ENCODE peak calls at places on chromosomes 2 and 18, in four cellular contexts. H, S, U and O are unnamed samples.

GRCh38 chr18:44740000-44740399 is 59.3 kb downstream of the SETBP1 start:
- DNase-seq in H (no peak), S (no peak), U (no peak), O (no peak)

GRCh38 chr18:53745228-53745967 is 479.1 kb downstream of the MBD2 start:
- DNase-seq in H (no peak), S (peak; percentile 77), U (no peak), O (no peak)

GRCh38 chr2:210190345-210190744 is 19.1 kb upstream of the KANSL1L start:
- DNase-seq in H (no peak), S (peak; percentile 36), U (no peak), O (no peak)

GRCh38 chr2:153967248-153967973 is 95.7 kb downstream of the GALNT13 start:
- DNase-seq in H (no peak), S (no peak), U (no peak), O (no peak)

GRCh38 chr18:11553098-11553940 is 56.1 kb upstream of the SLC35G4 start:
- DNase-seq in H (no peak), S (peak; percentile 38), U (peak; percentile 55), O (peak; percentile 56)

GRCh38 chr2:218648473-218649100 is 10.8 kb downstream of the ZNF142 start:
- DNase-seq in H (no peak), S (peak; percentile 44), U (peak; percentile 33), O (peak; percentile 56)

GRCh38 chr18:58263733-58264469 is 219.9 kb downstream of the NEDD4L start:
- DNase-seq in H (no peak), S (no peak), U (no peak), O (no peak)

GRCh38 chr2:234245945-234246344 is 195.4 kb downstream of the SPP2 start:
- DNase-seq in H (no peak), S (peak; percentile 97), U (no peak), O (no peak)

GRCh38 chr2:46825231-46825957 is 90.2 kb downstream of the MCFD2 start:
- DNase-seq in H (no peak), S (no peak), U (no peak), O (no peak)

GRCh38 chr18:44943201-44943881 is 262.7 kb downstream of the SETBP1 start:
- DNase-seq in H (no peak), S (peak; percentile 83), U (no peak), O (no peak)

GRCh38 chr2:84781942-84782716 is 98.8 kb downstream of the TRABD2A start:
- DNase-seq in H (peak; percentile 27), S (no peak), U (no peak), O (no peak)

GRCh38 chr2:110813896-110814295 is 81.5 kb downstream of the ACOXL start:
- DNase-seq in H (no peak), S (no peak), U (no peak), O (no peak)

GRCh38 chr2:239339241-239339640 is 61.6 kb downstream of the HDAC4 start:
- DNase-seq in H (no peak), S (no peak), U (no peak), O (no peak)

GRCh38 chr2:36318547-36318946 is 37.0 kb upstream of the CRIM1 start:
- DNase-seq in H (no peak), S (no peak), U (no peak), O (no peak)

GRCh38 chr2:10452334-10452733 is 4.2 kb upstream of the ODC1 start:
- DNase-seq in H (no peak), S (peak; percentile 89), U (no peak), O (no peak)

GRCh38 chr2:46006634-46007033 is 290.6 kb upstream of the EPAS1 start:
- DNase-seq in H (no peak), S (no peak), U (no peak), O (no peak)

GRCh38 chr2:233990261-233990798 is 60.2 kb upstream of the SPP2 start:
- DNase-seq in H (peak; percentile 68), S (no peak), U (no peak), O (no peak)

GRCh38 chr2:62569907-62570793 is 64.2 kb upstream of the TMEM17 start:
- DNase-seq in H (no peak), S (peak; percentile 83), U (no peak), O (no peak)

GRCh38 chr18:28063181-28063790 is 113.6 kb downstream of the CDH2 start:
- DNase-seq in H (no peak), S (no peak), U (no peak), O (peak; percentile 45)

GRCh38 chr2:133266926-133267590 is 301.2 kb downstream of the NCKAP5 start:
- DNase-seq in H (no peak), S (no peak), U (no peak), O (no peak)

GRCh38 chr2:24313744-24314632 is 46.3 kb downstream of the ITSN2 start:
- DNase-seq in H (no peak), S (no peak), U (no peak), O (no peak)

GRCh38 chr2:228084717-228085116 is 96.8 kb downstream of the SPHKAP start:
- DNase-seq in H (no peak), S (no peak), U (no peak), O (no peak)

GRCh38 chr2:216687646-216688045 is 7.7 kb downstream of the IGFBP5 start:
- DNase-seq in H (no peak), S (no peak), U (no peak), O (no peak)

GRCh38 chr2:188897096-188897495 is 77.1 kb upstream of the COL3A1 start:
- DNase-seq in H (no peak), S (no peak), U (no peak), O (no peak)

GRCh38 chr2:168660859-168661258 is 141.6 kb upstream of the NOSTRIN start:
- DNase-seq in H (no peak), S (no peak), U (no peak), O (no peak)

GRCh38 chr2:239278941-239279365 is 121.9 kb downstream of the HDAC4 start:
- DNase-seq in H (no peak), S (no peak), U (no peak), O (no peak)

GRCh38 chr2:121118951-121119350 is 166.1 kb downstream of the TFCP2L1 start:
- DNase-seq in H (no peak), S (no peak), U (no peak), O (no peak)

GRCh38 chr18:292271-292670 is 24.4 kb upstream of the THOC1 start:
- DNase-seq in H (no peak), S (no peak), U (no peak), O (no peak)

GRCh38 chr2:226611944-226612318 is 187.7 kb downstream of the IRS1 start:
- DNase-seq in H (no peak), S (peak; percentile 87), U (no peak), O (no peak)

GRCh38 chr2:8542381-8543064 is 139.3 kb upstream of the ID2 start:
- DNase-seq in H (no peak), S (no peak), U (no peak), O (no peak)

GRCh38 chr2:69060938-69061501 is 48.0 kb downstream of the ANTXR1 start:
- DNase-seq in H (no peak), S (no peak), U (no peak), O (no peak)

GRCh38 chr2:33848486-33848885 is 249.4 kb upstream of the FAM98A start:
- DNase-seq in H (no peak), S (peak; percentile 62), U (no peak), O (no peak)

GRCh38 chr2:110678457-110679336 is 834 bp upstream of the BUB1 start:
- DNase-seq in H (no peak), S (no peak), U (peak; percentile 21), O (peak; percentile 19)

GRCh38 chr2:171711351-171711750 is 24.1 kb downstream of the DYNC1I2 start:
- DNase-seq in H (no peak), S (no peak), U (no peak), O (no peak)

GRCh38 chr2:206986943-206987342 is 47.6 kb downstream of the CPO start:
- DNase-seq in H (no peak), S (no peak), U (no peak), O (no peak)

GRCh38 chr18:49628993-49629795 is 67.3 kb downstream of the LIPG start:
- DNase-seq in H (no peak), S (no peak), U (peak; percentile 62), O (peak; percentile 62)